ENCODE peak calls at places on chromosomes 5 and 9, in four cellular contexts. T is IMR-90, J is suprapubic skin, Y is uterus. Q is an unnamed sample.

GRCh38 chr5:170437621-170438375 is 48.6 kb upstream of the KCNMB1 start:
- DNase-seq in T (no peak), J (no peak), Y (no peak), Q (no peak)

GRCh38 chr5:139638736-139639618 is 9.2 kb upstream of the CXXC5 start:
- DNase-seq in T (no peak), J (peak; percentile 56), Y (no peak), Q (no peak)

GRCh38 chr5:105508519-105508918 is 1945.9 kb upstream of the NUDT12 start:
- DNase-seq in T (peak; percentile 3), J (no peak), Y (no peak), Q (no peak)

GRCh38 chr9:105503873-105504272 is 54.1 kb upstream of the FKTN start:
- DNase-seq in T (peak; percentile 19), J (no peak), Y (no peak), Q (no peak)

GRCh38 chr9:87381746-87382145 is 115.9 kb upstream of the DAPK1 start:
- DNase-seq in T (no peak), J (no peak), Y (no peak), Q (no peak)

GRCh38 chr9:5563417-5563815 is 53.1 kb downstream of the PDCD1LG2 start:
- DNase-seq in T (no peak), J (no peak), Y (no peak), Q (no peak)

GRCh38 chr9:120235081-120235480 is 344.9 kb downstream of the CDK5RAP2 start:
- DNase-seq in T (no peak), J (no peak), Y (no peak), Q (no peak)

GRCh38 chr5:37088041-37088440 is 161.1 kb downstream of the CPLANE1 start:
- DNase-seq in T (no peak), J (no peak), Y (no peak), Q (no peak)

GRCh38 chr5:9505215-9505614 is 40.7 kb downstream of the SEMA5A start:
- DNase-seq in T (peak; percentile 22), J (no peak), Y (no peak), Q (no peak)

GRCh38 chr5:9502435-9502834 is 43.4 kb downstream of the SEMA5A start:
- DNase-seq in T (peak; percentile 28), J (no peak), Y (no peak), Q (peak; percentile 31)

GRCh38 chr5:9500244-9500643 is 45.6 kb downstream of the SEMA5A start:
- DNase-seq in T (no peak), J (no peak), Y (no peak), Q (no peak)

GRCh38 chr5:9499498-9499876 is 46.4 kb downstream of the SEMA5A start:
- DNase-seq in T (no peak), J (no peak), Y (no peak), Q (no peak)

DNA sequence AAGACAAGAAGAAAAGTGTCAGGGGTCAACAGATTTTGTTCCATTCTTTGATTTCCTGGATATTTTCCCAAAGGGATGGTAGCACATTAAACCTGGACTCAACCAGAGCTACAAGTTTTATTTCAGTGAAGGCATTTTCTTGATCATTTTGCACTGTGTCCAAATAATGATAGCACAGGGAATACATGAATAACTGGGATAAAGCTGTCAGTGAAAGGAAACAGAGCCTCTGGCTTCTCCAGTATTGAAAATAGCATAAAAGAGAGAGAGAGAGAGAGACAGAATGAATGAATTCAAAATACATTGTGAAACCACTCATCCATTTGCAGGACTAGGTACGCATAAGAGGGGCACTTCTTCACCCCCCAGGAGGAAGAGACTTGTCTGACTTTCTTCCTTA is 43.0 kb downstream of the SEMA5A start:
- DNase-seq in T (no peak), J (no peak), Y (no peak), Q (no peak)
- H3K9me3 ChIP-seq in T (no peaks in the 10 kb centered on the region), J (no peaks in the 10 kb centered on the region), Y (no peaks in the 10 kb centered on the region), Q (no peaks in the 10 kb centered on the region)

GRCh38 chr5:73119492-73120157 is 750 bp upstream of the TMEM171 start:
- DNase-seq in T (no peak), J (no peak), Y (no peak), Q (no peak)
- H3K27me3 ChIP-seq in T (peaks cover 3% of the 10 kb centered on the region), J (peaks cover 17% of the 10 kb centered on the region), Y (no peaks in the 10 kb centered on the region), Q (no peaks in the 10 kb centered on the region)

GRCh38 chr5:113866763-113867162 is 353.3 kb downstream of the YTHDC2 start:
- DNase-seq in T (no peak), J (no peak), Y (no peak), Q (no peak)
- H3K9me3 ChIP-seq in T (no peaks in the 10 kb centered on the region), J (no peaks in the 10 kb centered on the region), Y (no peaks in the 10 kb centered on the region), Q (no peaks in the 10 kb centered on the region)

GRCh38 chr9:126171641-126172040 is 155.0 kb upstream of the MVB12B start:
- DNase-seq in T (no peak), J (no peak), Y (no peak), Q (no peak)
- H3K27me3 ChIP-seq in T (peaks cover 10% of the 10 kb centered on the region), J (peaks cover 21% of the 10 kb centered on the region), Y (no peaks in the 10 kb centered on the region), Q (peaks cover 12% of the 10 kb centered on the region)

GRCh38 chr5:23007762-23008161 is 154.6 kb upstream of the CDH12 start:
- DNase-seq in T (no peak), J (no peak), Y (no peak), Q (no peak)

GRCh38 chr5:23012842-23013241 is 159.7 kb upstream of the CDH12 start:
- DNase-seq in T (no peak), J (no peak), Y (no peak), Q (no peak)

DNA sequence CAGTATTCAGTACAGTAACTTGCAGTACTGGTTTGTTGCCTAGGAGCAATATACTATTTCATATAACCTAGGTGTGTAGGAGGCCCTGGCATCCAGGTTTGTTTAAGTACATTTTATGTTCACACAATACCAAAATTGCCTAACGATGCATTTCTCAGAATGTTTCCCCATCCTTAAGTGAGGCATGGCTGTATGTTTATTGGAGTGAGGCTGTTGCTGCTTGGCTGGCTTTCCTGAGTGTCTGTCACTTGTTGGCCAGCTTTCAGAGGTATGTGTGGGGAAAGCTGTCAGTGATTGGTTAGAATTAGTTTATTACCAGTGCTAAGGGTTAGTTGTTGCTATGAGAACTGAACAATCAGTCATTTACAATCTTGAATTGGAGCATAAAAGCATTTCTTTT is 154.1 kb upstream of the CDH12 start:
- DNase-seq in T (no peak), J (no peak), Y (no peak), Q (no peak)
- H3K9me3 ChIP-seq in T (peaks cover 2% of the 10 kb centered on the region), J (no peaks in the 10 kb centered on the region), Y (no peaks in the 10 kb centered on the region), Q (no peaks in the 10 kb centered on the region)

DNA sequence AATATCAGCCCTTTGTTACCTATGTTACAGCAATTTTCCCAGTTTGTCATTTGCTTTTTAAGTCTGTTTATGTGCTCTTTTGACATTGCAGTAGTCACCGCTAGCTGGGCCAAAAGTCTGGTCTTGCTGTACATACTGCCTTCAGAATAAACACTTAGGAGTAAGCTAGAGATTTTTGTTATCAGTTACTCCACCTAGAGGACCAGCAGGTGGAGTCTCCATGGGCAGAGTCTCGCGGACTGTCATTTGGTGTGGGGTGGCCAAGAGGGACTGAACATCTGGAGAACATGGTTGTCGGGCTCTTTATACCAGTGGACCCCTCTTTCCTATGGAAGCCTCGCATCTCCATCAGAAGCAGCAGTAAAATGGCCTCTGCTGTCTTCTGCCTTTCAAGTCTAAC is 10.8 kb upstream of the MGAT1 start:
- DNase-seq in T (no peak), J (no peak), Y (no peak), Q (no peak)
- H3K27me3 ChIP-seq in T (no peaks in the 10 kb centered on the region), J (no peaks in the 10 kb centered on the region), Y (no peaks in the 10 kb centered on the region), Q (no peaks in the 10 kb centered on the region)

GRCh38 chr9:21966140-21966851 is 27.9 kb downstream of the CDKN2A start:
- DNase-seq in T (no peak), J (no peak), Y (no peak), Q (no peak)

GRCh38 chr9:21965401-21965951 is 28.7 kb downstream of the CDKN2A start:
- DNase-seq in T (peak; percentile 77), J (no peak), Y (no peak), Q (no peak)

GRCh38 chr9:21967707-21968106 is 26.5 kb downstream of the CDKN2A start:
- DNase-seq in T (no peak), J (no peak), Y (no peak), Q (no peak)

GRCh38 chr9:21968331-21969010 is 25.7 kb downstream of the CDKN2A start:
- DNase-seq in T (no peak), J (no peak), Y (no peak), Q (no peak)

DNA sequence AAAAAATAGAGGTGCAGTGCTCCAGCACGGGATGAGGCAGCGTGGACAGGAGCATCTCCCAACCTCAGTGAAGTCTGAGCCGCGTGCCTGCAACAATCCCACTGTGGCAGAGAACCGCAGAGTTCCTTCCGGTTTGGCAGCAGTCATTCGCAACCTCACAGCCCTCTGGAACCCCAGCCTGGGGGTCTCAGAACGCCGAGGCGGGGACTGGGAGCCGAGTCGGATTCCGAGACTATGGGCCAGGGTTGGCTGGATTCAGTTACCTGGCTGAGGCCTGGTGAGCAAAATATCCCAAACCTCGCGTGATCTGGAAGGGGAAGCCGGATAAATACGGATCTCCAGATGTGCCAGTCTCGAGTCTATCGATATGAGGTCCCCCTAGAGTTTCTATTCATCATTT is 27.0 kb downstream of the CDKN2A start:
- DNase-seq in T (no peak), J (no peak), Y (no peak), Q (no peak)
- H3K9me3 ChIP-seq in T (peaks cover 12% of the 10 kb centered on the region), J (no peaks in the 10 kb centered on the region), Y (no peaks in the 10 kb centered on the region), Q (no peaks in the 10 kb centered on the region)

Q was measured in heart right ventricle.